ENCODE peak calls at places on chromosomes 3 and 15, in ten cellular contexts. J is lower lobe of right lung, I is Panc1, T is tibial nerve, S is A549, E is psoas muscle, C is coronary artery, K is H9, X is pancreas, Q is esophagus squamous epithelium. Y is an unnamed sample.

GRCh38 chr3:137760341-137761098 is 3.6 kb upstream of the SOX14 start:
- DNase-seq in J (no peak), I (no peak), T (no peak), S (no peak), E (no peak), C (no peak), K (peak; percentile 60), X (no peak), Q (no peak), Y (no peak)

GRCh38 chr3:13316603-13317002 is 103.5 kb downstream of the NUP210 start:
- DNase-seq in J (no peak), I (no peak), T (no peak), S (no peak), E (no peak), C (no peak), K (no peak), X (no peak), Q (no peak), Y (peak; percentile 7)

GRCh38 chr3:190517696-190518095 is 3.8 kb downstream of the IL1RAP start:
- DNase-seq in J (no peak), I (no peak), T (no peak), S (peak; percentile 40), E (no peak), C (no peak), K (no peak), X (no peak), Q (no peak), Y (no peak)

GRCh38 chr3:66397745-66398144 is 103.1 kb downstream of the LRIG1 start:
- DNase-seq in J (no peak), I (no peak), T (no peak), S (no peak), E (no peak), C (no peak), K (no peak), X (no peak), Q (no peak), Y (no peak)

GRCh38 chr3:24259901-24260512 is 234.6 kb downstream of the THRB start:
- DNase-seq in J (no peak), I (no peak), T (no peak), S (no peak), E (peak; percentile 77), C (peak; percentile 80), K (no peak), X (peak; percentile 24), Q (no peak), Y (no peak)

GRCh38 chr3:136186330-136186729 is 9.8 kb downstream of the MSL2 start:
- DNase-seq in J (no peak), I (no peak), T (no peak), S (no peak), E (no peak), C (no peak), K (no peak), X (no peak), Q (no peak), Y (no peak)

GRCh38 chr3:85903434-85903833 is 944.6 kb downstream of the CADM2 start:
- DNase-seq in J (no peak), I (no peak), T (no peak), S (no peak), E (no peak), C (no peak), K (no peak), X (no peak), Q (no peak), Y (no peak)

GRCh38 chr3:114596147-114596546 is 302.3 kb downstream of the TIGIT start:
- DNase-seq in J (no peak), I (no peak), T (no peak), S (no peak), E (no peak), C (no peak), K (no peak), X (no peak), Q (no peak), Y (no peak)

GRCh38 chr3:126982522-126983175 is at the start of gene PLXNA1:
- DNase-seq in J (peak; percentile 87), I (peak; percentile 41), T (peak; percentile 60), S (peak; percentile 81), E (peak; percentile 88), C (peak; percentile 88), K (peak; percentile 86), X (peak; percentile 77), Q (peak; percentile 58), Y (peak; percentile 56)

GRCh38 chr3:95172549-95172948 is 1109.7 kb downstream of the NSUN3 start:
- DNase-seq in J (no peak), I (no peak), T (no peak), S (no peak), E (no peak), C (no peak), K (no peak), X (no peak), Q (no peak), Y (no peak)

GRCh38 chr3:134567605-134568004 is 81.7 kb downstream of the CEP63 start:
- DNase-seq in J (no peak), I (no peak), T (no peak), S (no peak), E (no peak), C (no peak), K (no peak), X (no peak), Q (no peak), Y (no peak)

GRCh38 chr3:179020112-179020511 is 51.5 kb downstream of the ZMAT3 start:
- DNase-seq in J (no peak), I (no peak), T (no peak), S (no peak), E (no peak), C (no peak), K (no peak), X (no peak), Q (no peak), Y (no peak)

GRCh38 chr3:141412936-141413354 is 44.6 kb downstream of the ZBTB38 start:
- DNase-seq in J (peak; percentile 89), I (no peak), T (peak; percentile 88), S (peak; percentile 89), E (peak; percentile 97), C (peak; percentile 98), K (no peak), X (peak; percentile 93), Q (peak; percentile 9), Y (peak; percentile 87)

GRCh38 chr3:44416031-44417030 is 61.1 kb downstream of the ZNF445 start:
- DNase-seq in J (no peak), I (no peak), T (no peak), S (no peak), E (no peak), C (peak; percentile 67), K (no peak), X (no peak), Q (no peak), Y (no peak)

GRCh38 chr3:171193693-171194092 is 167.2 kb upstream of the SLC2A2 start:
- DNase-seq in J (no peak), I (no peak), T (no peak), S (no peak), E (no peak), C (no peak), K (no peak), X (no peak), Q (no peak), Y (no peak)

GRCh38 chr15:68442041-68442440 is 10.1 kb upstream of the ITGA11 start:
- DNase-seq in J (no peak), I (no peak), T (no peak), S (no peak), E (peak; percentile 58), C (peak; percentile 33), K (peak; percentile 13), X (no peak), Q (no peak), Y (no peak)

GRCh38 chr3:141383555-141384129 is 15.3 kb downstream of the ZBTB38 start:
- DNase-seq in J (no peak), I (no peak), T (no peak), S (no peak), E (no peak), C (no peak), K (no peak), X (no peak), Q (no peak), Y (no peak)

DNA sequence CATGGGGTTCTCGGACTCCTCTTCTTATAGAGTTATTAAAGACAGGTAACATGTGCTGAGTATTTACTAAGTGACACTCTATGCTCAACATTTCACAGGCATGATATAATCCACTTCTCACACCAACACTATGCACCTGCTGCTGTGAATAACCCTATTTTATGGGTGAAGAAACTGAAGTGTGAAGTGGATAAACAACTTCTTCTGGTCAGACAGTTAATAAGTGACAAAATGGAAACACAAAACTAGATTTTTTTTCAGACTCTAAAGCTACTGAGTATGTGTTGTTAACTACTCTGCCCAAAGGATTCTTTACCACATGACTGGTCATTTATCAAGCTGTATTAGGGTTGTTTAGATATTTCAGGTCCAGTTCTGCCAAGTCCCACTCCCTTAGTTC is 403.5 kb downstream of the DIPK2A start:
- DNase-seq in J (no peak), I (no peak), T (no peak), S (no peak), E (no peak), C (no peak), K (no peak), X (no peak), Q (no peak), Y (no peak)
- H3K27ac ChIP-seq in J (no peak overlapping the region), I (no peak overlapping the region), T (no peak overlapping the region), S (no peak overlapping the region), E (no peak overlapping the region), C (no peak overlapping the region), K (no peak overlapping the region), X (no peak overlapping the region), Q (no peak overlapping the region), Y (no peak overlapping the region)

DNA sequence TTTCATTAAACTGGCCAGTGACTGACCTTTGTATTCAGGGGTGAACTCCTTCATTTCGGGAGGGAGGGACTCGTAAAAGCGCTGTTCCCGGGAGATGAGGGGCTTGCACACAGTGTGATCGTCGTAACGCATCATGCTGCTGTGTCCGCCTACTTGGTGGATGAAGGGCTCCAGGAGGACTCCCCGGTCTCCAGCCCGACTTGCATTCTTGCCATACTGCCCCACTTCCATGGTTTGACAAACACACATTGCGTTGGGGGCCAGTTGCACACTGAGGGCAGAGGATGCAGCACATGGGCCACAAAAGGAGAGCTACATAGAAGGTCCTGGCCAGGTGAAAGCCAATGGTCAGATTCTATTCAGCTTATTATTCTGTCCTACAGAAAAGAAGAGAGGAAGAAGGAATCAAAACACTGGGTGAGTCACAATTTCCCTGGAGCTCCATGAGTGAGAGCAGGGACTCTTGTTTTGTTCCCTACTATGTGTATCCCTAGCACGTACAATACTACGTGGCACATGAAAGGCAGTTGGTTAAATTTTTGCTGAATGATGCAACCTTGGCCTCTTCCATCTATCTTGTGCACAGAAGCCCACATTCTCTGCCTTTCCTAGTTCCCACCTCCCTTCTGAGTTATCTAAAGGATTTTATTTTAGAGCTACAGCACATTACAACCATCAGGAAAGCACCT is 24.2 kb upstream of the GMPPB start:
- DNase-seq in J (no peak), I (no peak), T (no peak), S (no peak), E (no peak), C (no peak), K (no peak), X (no peak), Q (no peak), Y (no peak)
- H3K27ac ChIP-seq in J (no peak overlapping the region), I (no peak overlapping the region), T (no peak overlapping the region), S (no peak overlapping the region), E (no peak overlapping the region), C (no peak overlapping the region), K (no peak overlapping the region), X (no peak overlapping the region), Q (no peak overlapping the region), Y (no peak overlapping the region)

GRCh38 chr3:186775999-186776398 is 7.4 kb upstream of the EIF4A2 start:
- DNase-seq in J (no peak), I (no peak), T (no peak), S (no peak), E (no peak), C (no peak), K (peak; percentile 83), X (no peak), Q (no peak), Y (no peak)
- H3K27ac ChIP-seq in J (no peak overlapping the region), I (no peak overlapping the region), T (no peak overlapping the region), S (no peak overlapping the region), E (no peak overlapping the region), C (no peak overlapping the region), K (no peak overlapping the region), X (no peak overlapping the region), Q (no peak overlapping the region), Y (no peak overlapping the region)

GRCh38 chr15:60363024-60363674 is 34.6 kb downstream of the ANXA2 start:
- DNase-seq in J (no peak), I (no peak), T (no peak), S (peak; percentile 52), E (no peak), C (no peak), K (no peak), X (no peak), Q (no peak), Y (no peak)
- H3K27ac ChIP-seq in J (peak overlapping the region; percentile 37), I (peak overlapping the region; percentile 100), T (peak overlapping the region; percentile 50), S (peak overlapping the region; percentile 75), E (peak overlapping the region; percentile 73), C (peak overlapping the region; percentile 72), K (no peak overlapping the region), X (no peak overlapping the region), Q (no peak overlapping the region), Y (no peak overlapping the region)

Y was measured in substantia nigra.